ENCODE peak calls at places on chromosomes 4 and X, in five cellular contexts. One of them, this sample, is unnamed.

GRCh38 chr4:8666581-8666980 is 74.0 kb downstream of the CPZ start:
- DNase-seq in thoracic aorta: no peak
- DNase-seq in CD4-positive, alpha-beta T cell: no peak
- DNase-seq in body of pancreas: no peak
- DNase-seq in NB4: no peak
- DNase-seq in this sample: no peak

GRCh38 chr4:152258804-152259708 is 276.8 kb downstream of the FBXW7 start:
- DNase-seq in thoracic aorta: no peak
- DNase-seq in CD4-positive, alpha-beta T cell: no peak
- DNase-seq in body of pancreas: no peak
- DNase-seq in NB4: no peak
- DNase-seq in this sample: no peak

GRCh38 chr4:18075823-18076433 is 54.4 kb upstream of the LCORL start:
- DNase-seq in thoracic aorta: no peak
- DNase-seq in CD4-positive, alpha-beta T cell: no peak
- DNase-seq in body of pancreas: peak
- DNase-seq in NB4: peak
- DNase-seq in this sample: no peak

GRCh38 chrX:105098201-105098600 is 122.3 kb downstream of the TEX13A start:
- DNase-seq in thoracic aorta: no peak
- DNase-seq in CD4-positive, alpha-beta T cell: no peak
- DNase-seq in body of pancreas: no peak
- DNase-seq in NB4: no peak
- DNase-seq in this sample: no peak

GRCh38 chr4:134174271-134174670 is 27.3 kb downstream of the PABPC4L start:
- DNase-seq in thoracic aorta: no peak
- DNase-seq in CD4-positive, alpha-beta T cell: no peak
- DNase-seq in body of pancreas: no peak
- DNase-seq in NB4: no peak
- DNase-seq in this sample: no peak

GRCh38 chrX:17792842-17793241 is 55.5 kb downstream of the SCML1 start:
- DNase-seq in thoracic aorta: no peak
- DNase-seq in CD4-positive, alpha-beta T cell: no peak
- DNase-seq in body of pancreas: no peak
- DNase-seq in NB4: no peak
- DNase-seq in this sample: no peak

GRCh38 chrX:79336869-79337815 is 30.0 kb downstream of the ITM2A start:
- DNase-seq in thoracic aorta: no peak
- DNase-seq in CD4-positive, alpha-beta T cell: no peak
- DNase-seq in body of pancreas: no peak
- DNase-seq in NB4: no peak
- DNase-seq in this sample: no peak

GRCh38 chrX:12790878-12791252 is 347 bp upstream of the PRPS2 start:
- DNase-seq in thoracic aorta: no peak
- DNase-seq in CD4-positive, alpha-beta T cell: no peak
- DNase-seq in body of pancreas: no peak
- DNase-seq in NB4: no peak
- DNase-seq in this sample: no peak

GRCh38 chr4:27066591-27066990 is 205.9 kb downstream of the STIM2 start:
- DNase-seq in thoracic aorta: no peak
- DNase-seq in CD4-positive, alpha-beta T cell: no peak
- DNase-seq in body of pancreas: peak
- DNase-seq in NB4: peak
- DNase-seq in this sample: no peak

GRCh38 chr4:57070461-57070860 is 39.7 kb downstream of the IGFBP7 start:
- DNase-seq in thoracic aorta: no peak
- DNase-seq in CD4-positive, alpha-beta T cell: no peak
- DNase-seq in body of pancreas: no peak
- DNase-seq in NB4: no peak
- DNase-seq in this sample: no peak

GRCh38 chrX:123256378-123256777 is 72.3 kb downstream of the GRIA3 start:
- DNase-seq in thoracic aorta: no peak
- DNase-seq in CD4-positive, alpha-beta T cell: no peak
- DNase-seq in body of pancreas: no peak
- DNase-seq in NB4: no peak
- DNase-seq in this sample: peak

GRCh38 chr4:15913631-15913970 is 24.9 kb downstream of the FGFBP1 start:
- DNase-seq in thoracic aorta: no peak
- DNase-seq in CD4-positive, alpha-beta T cell: no peak
- DNase-seq in body of pancreas: peak
- DNase-seq in NB4: no peak
- DNase-seq in this sample: no peak

GRCh38 chr4:123995939-123996338 is 599.3 kb downstream of the SPRY1 start:
- DNase-seq in thoracic aorta: no peak
- DNase-seq in CD4-positive, alpha-beta T cell: no peak
- DNase-seq in body of pancreas: no peak
- DNase-seq in NB4: no peak
- DNase-seq in this sample: no peak

GRCh38 chr4:62797221-62797620 is 1597.1 kb downstream of the ADGRL3 start:
- DNase-seq in thoracic aorta: no peak
- DNase-seq in CD4-positive, alpha-beta T cell: no peak
- DNase-seq in body of pancreas: no peak
- DNase-seq in NB4: no peak
- DNase-seq in this sample: no peak

GRCh38 chrX:48956728-48957414 is 536 bp downstream of the OTUD5 start:
- DNase-seq in thoracic aorta: no peak
- DNase-seq in CD4-positive, alpha-beta T cell: peak
- DNase-seq in body of pancreas: peak
- DNase-seq in NB4: peak
- DNase-seq in this sample: no peak

GRCh38 chr4:108396900-108397299 is 223.5 kb upstream of the RPL34 start:
- DNase-seq in thoracic aorta: no peak
- DNase-seq in CD4-positive, alpha-beta T cell: no peak
- DNase-seq in body of pancreas: no peak
- DNase-seq in NB4: no peak
- DNase-seq in this sample: no peak

GRCh38 chrX:21766101-21766500 is 8.2 kb upstream of the SMPX start:
- DNase-seq in thoracic aorta: no peak
- DNase-seq in CD4-positive, alpha-beta T cell: no peak
- DNase-seq in body of pancreas: no peak
- DNase-seq in NB4: no peak
- DNase-seq in this sample: no peak

GRCh38 chr4:108531461-108531860 is 88.9 kb upstream of the RPL34 start:
- DNase-seq in thoracic aorta: no peak
- DNase-seq in CD4-positive, alpha-beta T cell: no peak
- DNase-seq in body of pancreas: no peak
- DNase-seq in NB4: no peak
- DNase-seq in this sample: no peak

GRCh38 chrX:55715847-55716246 is 1.7 kb upstream of the RRAGB start:
- DNase-seq in thoracic aorta: no peak
- DNase-seq in CD4-positive, alpha-beta T cell: no peak
- DNase-seq in body of pancreas: no peak
- DNase-seq in NB4: peak
- DNase-seq in this sample: no peak

GRCh38 chrX:16750136-16750535 is 30.7 kb downstream of the SYAP1 start:
- DNase-seq in thoracic aorta: no peak
- DNase-seq in CD4-positive, alpha-beta T cell: no peak
- DNase-seq in body of pancreas: no peak
- DNase-seq in NB4: no peak
- DNase-seq in this sample: no peak

GRCh38 chr4:98446499-98447375 is 185.6 kb downstream of the RAP1GDS1 start:
- DNase-seq in thoracic aorta: no peak
- DNase-seq in CD4-positive, alpha-beta T cell: peak
- DNase-seq in body of pancreas: peak
- DNase-seq in NB4: peak
- DNase-seq in this sample: peak

GRCh38 chrX:27918799-27919198 is 62.5 kb downstream of the DCAF8L1 start:
- DNase-seq in thoracic aorta: no peak
- DNase-seq in CD4-positive, alpha-beta T cell: no peak
- DNase-seq in body of pancreas: peak
- DNase-seq in NB4: peak
- DNase-seq in this sample: no peak

GRCh38 chrX:129980540-129981206 is 1.8 kb upstream of the BCORL1 start:
- DNase-seq in thoracic aorta: no peak
- DNase-seq in CD4-positive, alpha-beta T cell: no peak
- DNase-seq in body of pancreas: peak
- DNase-seq in NB4: peak
- DNase-seq in this sample: peak

GRCh38 chr4:42627887-42628646 is 28.8 kb downstream of the ATP8A1 start:
- DNase-seq in thoracic aorta: no peak
- DNase-seq in CD4-positive, alpha-beta T cell: peak
- DNase-seq in body of pancreas: peak
- DNase-seq in NB4: peak
- DNase-seq in this sample: peak

GRCh38 chrX:136754641-136755040 is 26.1 kb downstream of the ARHGEF6 start:
- DNase-seq in thoracic aorta: no peak
- DNase-seq in CD4-positive, alpha-beta T cell: peak
- DNase-seq in body of pancreas: peak
- DNase-seq in NB4: no peak
- DNase-seq in this sample: no peak

GRCh38 chr4:183328832-183329231 is 6.6 kb upstream of the CLDN24 start:
- DNase-seq in thoracic aorta: no peak
- DNase-seq in CD4-positive, alpha-beta T cell: no peak
- DNase-seq in body of pancreas: no peak
- DNase-seq in NB4: no peak
- DNase-seq in this sample: no peak

GRCh38 chr4:171601091-171601490 is 212.1 kb upstream of the GALNTL6 start:
- DNase-seq in thoracic aorta: no peak
- DNase-seq in CD4-positive, alpha-beta T cell: no peak
- DNase-seq in body of pancreas: no peak
- DNase-seq in NB4: no peak
- DNase-seq in this sample: no peak

GRCh38 chr4:162498168-162498567 is 334.4 kb upstream of the FSTL5 start:
- DNase-seq in thoracic aorta: no peak
- DNase-seq in CD4-positive, alpha-beta T cell: no peak
- DNase-seq in body of pancreas: peak
- DNase-seq in NB4: no peak
- DNase-seq in this sample: no peak

GRCh38 chr4:151709587-151709986 is 51.2 kb downstream of the GATB start:
- DNase-seq in thoracic aorta: no peak
- DNase-seq in CD4-positive, alpha-beta T cell: no peak
- DNase-seq in body of pancreas: no peak
- DNase-seq in NB4: no peak
- DNase-seq in this sample: no peak

GRCh38 chrX:152640039-152640818 is 2.5 kb downstream of the GABRQ start:
- DNase-seq in thoracic aorta: no peak
- DNase-seq in CD4-positive, alpha-beta T cell: no peak
- DNase-seq in body of pancreas: no peak
- DNase-seq in NB4: no peak
- DNase-seq in this sample: no peak

GRCh38 chrX:152641256-152641875 is 3.7 kb downstream of the GABRQ start:
- DNase-seq in thoracic aorta: no peak
- DNase-seq in CD4-positive, alpha-beta T cell: no peak
- DNase-seq in body of pancreas: no peak
- DNase-seq in NB4: no peak
- DNase-seq in this sample: no peak

GRCh38 chrX:152642931-152643525 is 5.3 kb downstream of the GABRQ start:
- DNase-seq in thoracic aorta: no peak
- DNase-seq in CD4-positive, alpha-beta T cell: no peak
- DNase-seq in body of pancreas: no peak
- DNase-seq in NB4: no peak
- DNase-seq in this sample: no peak

GRCh38 chrX:152639426-152639825 is 1.7 kb downstream of the GABRQ start:
- DNase-seq in thoracic aorta: no peak
- DNase-seq in CD4-positive, alpha-beta T cell: no peak
- DNase-seq in body of pancreas: no peak
- DNase-seq in NB4: no peak
- DNase-seq in this sample: no peak

GRCh38 chrX:152641996-152642395 is 4.3 kb downstream of the GABRQ start:
- DNase-seq in thoracic aorta: no peak
- DNase-seq in CD4-positive, alpha-beta T cell: no peak
- DNase-seq in body of pancreas: no peak
- DNase-seq in NB4: peak
- DNase-seq in this sample: no peak
- TF ChIP-seq CTCF in thoracic aorta: no peak
- TF ChIP-seq CTCF in CD4-positive, alpha-beta T cell: no peak
- TF ChIP-seq CTCF in body of pancreas: no peak
- TF ChIP-seq CTCF in NB4: no peak
- TF ChIP-seq CTCF in this sample: no peak

DNA sequence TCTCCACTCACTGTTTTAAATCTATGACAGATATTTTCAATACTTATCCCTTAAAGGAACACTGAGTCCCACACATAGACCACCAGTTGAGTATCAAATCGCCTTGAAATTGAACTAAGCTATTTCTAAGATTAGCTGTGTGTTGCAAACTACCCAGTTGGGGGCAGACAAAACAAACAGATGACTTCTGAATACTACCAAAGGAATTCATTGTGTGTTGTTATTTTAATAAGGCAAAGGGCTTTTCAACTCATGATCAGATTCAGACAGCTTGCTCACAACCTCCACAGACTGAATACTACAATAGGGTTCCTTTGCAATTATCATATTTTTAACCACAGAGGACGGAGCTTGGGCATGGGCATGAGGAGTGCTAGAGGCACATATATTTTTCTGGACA is 283.0 kb upstream of the GPC4 start:
- DNase-seq in thoracic aorta: no peak
- DNase-seq in CD4-positive, alpha-beta T cell: no peak
- DNase-seq in body of pancreas: no peak
- DNase-seq in NB4: no peak
- DNase-seq in this sample: no peak
- TF ChIP-seq CTCF in thoracic aorta: no peak
- TF ChIP-seq CTCF in CD4-positive, alpha-beta T cell: no peak
- TF ChIP-seq CTCF in body of pancreas: no peak
- TF ChIP-seq CTCF in NB4: no peak
- TF ChIP-seq CTCF in this sample: no peak

GRCh38 chr4:156971623-156972369 is at the start of gene PDGFC:
- DNase-seq in thoracic aorta: peak
- DNase-seq in CD4-positive, alpha-beta T cell: no peak
- DNase-seq in body of pancreas: peak
- DNase-seq in NB4: no peak
- DNase-seq in this sample: peak
- TF ChIP-seq CTCF in thoracic aorta: peak
- TF ChIP-seq CTCF in CD4-positive, alpha-beta T cell: no peak
- TF ChIP-seq CTCF in body of pancreas: peak
- TF ChIP-seq CTCF in NB4: no peak
- TF ChIP-seq CTCF in this sample: no peak

DNA sequence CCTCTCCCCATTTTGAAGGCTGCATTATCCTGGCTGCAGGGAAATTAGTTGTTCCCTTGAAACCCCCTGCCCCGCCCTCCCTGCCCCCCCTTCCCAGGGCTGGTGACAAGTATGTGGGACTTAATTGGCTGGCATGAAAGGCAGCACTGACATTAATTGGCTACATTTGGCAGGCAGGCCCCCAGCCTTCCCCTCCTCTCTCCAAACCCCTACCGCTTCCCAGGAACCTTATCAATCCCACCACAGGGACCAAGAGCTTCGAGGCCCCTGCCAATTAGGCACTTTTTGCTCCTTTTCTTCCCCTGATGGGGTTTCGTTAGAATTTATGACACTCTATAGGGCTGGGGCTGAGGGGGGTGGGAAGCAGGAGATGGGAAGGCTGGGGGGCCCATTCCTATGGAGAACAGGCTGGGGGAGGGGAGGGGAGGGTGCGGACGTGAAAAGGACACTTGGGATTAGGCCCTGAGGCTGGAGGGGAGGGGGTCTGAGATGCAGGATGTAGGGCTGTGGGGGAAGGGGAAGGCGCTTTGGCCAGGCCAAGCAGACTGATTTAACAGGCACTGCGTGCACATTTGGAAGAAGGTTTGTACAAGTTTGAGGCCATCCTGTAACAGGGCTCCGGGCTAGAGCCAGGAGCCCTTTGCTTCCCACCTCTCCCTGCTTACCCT is 52.2 kb downstream of the EFNB1 start:
- DNase-seq in thoracic aorta: no peak
- DNase-seq in CD4-positive, alpha-beta T cell: no peak
- DNase-seq in body of pancreas: no peak
- DNase-seq in NB4: no peak
- DNase-seq in this sample: no peak
- TF ChIP-seq CTCF in thoracic aorta: no peak
- TF ChIP-seq CTCF in CD4-positive, alpha-beta T cell: no peak
- TF ChIP-seq CTCF in body of pancreas: no peak
- TF ChIP-seq CTCF in NB4: no peak
- TF ChIP-seq CTCF in this sample: no peak